ENCODE peak calls at places on chromosomes 3 and 15, in nine cellular contexts. M, F, B, Q, I, N, O, S and A are unnamed samples.

GRCh38 chr3:188241072-188241471 is 87.1 kb downstream of the LPP start:
- DNase-seq in Q (no peak), S (peak), M (no peak), F (no peak), N (no peak), I (no peak), O (no peak), B (no peak), A (peak)

GRCh38 chr15:100133001-100133400 is 208.8 kb downstream of the ADAMTS17 start:
- DNase-seq in S (no peak), B (no peak), M (no peak), Q (no peak), N (no peak), F (no peak), O (no peak), I (no peak), A (no peak)

GRCh38 chr15:74758736-74759135 is 10.1 kb downstream of the CYP1A2 start:
- DNase-seq in O (no peak), B (no peak), I (no peak), F (no peak), S (no peak), M (no peak), N (no peak), Q (no peak), A (no peak)

GRCh38 chr3:194312743-194313281 is 38.3 kb downstream of the CPN2 start:
- DNase-seq in I (no peak), M (no peak), Q (peak), S (peak), N (no peak), F (no peak), O (no peak), B (no peak), A (no peak)

GRCh38 chr3:94024385-94024784 is 4.0 kb downstream of the STX19 start:
- DNase-seq in Q (no peak), I (no peak), S (no peak), B (no peak), N (no peak), M (no peak), O (no peak), F (no peak), A (no peak)

GRCh38 chr15:97522362-97522761 is 438.1 kb upstream of the ARRDC4 start:
- DNase-seq in S (no peak), O (no peak), B (no peak), N (peak), I (no peak), F (no peak), Q (no peak), M (no peak), A (no peak)

GRCh38 chr3:54967586-54968244 is 39.9 kb upstream of the LRTM1 start:
- DNase-seq in I (no peak), F (no peak), M (no peak), O (no peak), Q (peak), S (no peak), N (no peak), B (no peak), A (no peak)

GRCh38 chr15:78732634-78733033 is 78.6 kb downstream of the ADAMTS7 start:
- DNase-seq in Q (no peak), I (no peak), F (no peak), B (no peak), O (no peak), N (no peak), S (no peak), M (no peak), A (no peak)

GRCh38 chr3:189049458-189050231 is 122.1 kb upstream of the TPRG1 start:
- DNase-seq in O (peak), M (no peak), I (no peak), S (no peak), Q (no peak), B (no peak), N (no peak), F (no peak), A (no peak)

GRCh38 chr3:140203510-140203909 is 268.5 kb downstream of the CLSTN2 start:
- DNase-seq in M (no peak), S (no peak), Q (no peak), O (no peak), N (no peak), B (no peak), F (no peak), I (no peak), A (no peak)

GRCh38 chr3:52859686-52860423 is 25.0 kb upstream of the MUSTN1 start:
- DNase-seq in I (no peak), F (no peak), Q (no peak), S (no peak), N (no peak), M (no peak), B (no peak), O (no peak), A (no peak)

GRCh38 chr3:71486831-71487230 is 96.7 kb downstream of the FOXP1 start:
- DNase-seq in I (no peak), N (no peak), Q (no peak), M (no peak), O (peak), S (no peak), B (no peak), F (no peak), A (no peak)

GRCh38 chr3:108472011-108472591 is 38.3 kb downstream of the MYH15 start:
- DNase-seq in B (no peak), S (no peak), M (no peak), Q (peak), I (no peak), F (no peak), O (no peak), N (no peak), A (peak)

GRCh38 chr3:119365418-119365817 is 71.2 kb downstream of the ARHGAP31 start:
- DNase-seq in I (no peak), N (no peak), O (no peak), S (no peak), B (no peak), F (no peak), M (no peak), Q (no peak), A (no peak)